ENCODE peak calls at places on chromosomes 6 and 20, in nine cellular contexts. T, W, F, Y, V, K, E, O and L are unnamed samples.

GRCh38 chr6:135195045-135195444 is 13.9 kb downstream of the MYB start:
- DNase-seq in T (no peak), W (no peak), F (no peak), Y (no peak), V (no peak), K (no peak), E (no peak), O (no peak), L (no peak)

GRCh38 chr6:90403489-90404381 is 107.1 kb upstream of the BACH2 start:
- DNase-seq in T (no peak), W (no peak), F (no peak), Y (no peak), V (no peak), K (peak; percentile 54), E (no peak), O (peak; percentile 76), L (no peak)

GRCh38 chr6:69673298-69673697 is 123.5 kb downstream of the LMBRD1 start:
- DNase-seq in T (no peak), W (no peak), F (no peak), Y (no peak), V (no peak), K (no peak), E (no peak), O (no peak), L (no peak)

GRCh38 chr6:64681416-64682160 is 1025.4 kb downstream of the EYS start:
- DNase-seq in T (no peak), W (no peak), F (no peak), Y (no peak), V (no peak), K (no peak), E (no peak), O (no peak), L (no peak)

GRCh38 chr6:24883618-24884017 is 52.1 kb downstream of the RIPOR2 start:
- DNase-seq in T (no peak), W (no peak), F (no peak), Y (no peak), V (no peak), K (no peak), E (no peak), O (no peak), L (no peak)

GRCh38 chr6:14283600-14284235 is 166.1 kb downstream of the CD83 start:
- DNase-seq in T (no peak), W (no peak), F (no peak), Y (no peak), V (no peak), K (peak; percentile 38), E (no peak), O (no peak), L (no peak)

GRCh38 chr6:41255638-41256246 is 27.6 kb downstream of the TREML4 start:
- DNase-seq in T (no peak), W (no peak), F (no peak), Y (no peak), V (no peak), K (no peak), E (no peak), O (no peak), L (no peak)

GRCh38 chr6:155687645-155688044 is 232.0 kb upstream of the NOX3 start:
- DNase-seq in T (no peak), W (peak; percentile 3), F (no peak), Y (no peak), V (no peak), K (no peak), E (no peak), O (no peak), L (no peak)

GRCh38 chr20:49909499-49910339 is 5.6 kb downstream of the SPATA2 start:
- DNase-seq in T (no peak), W (peak; percentile 43), F (peak; percentile 58), Y (no peak), V (no peak), K (no peak), E (peak; percentile 55), O (peak; percentile 44), L (no peak)

GRCh38 chr20:43318749-43319148 is 129.0 kb upstream of the PTPRT start:
- DNase-seq in T (no peak), W (no peak), F (no peak), Y (no peak), V (no peak), K (no peak), E (no peak), O (peak; percentile 77), L (no peak)

GRCh38 chr6:97656236-97656635 is 373.2 kb upstream of the MMS22L start:
- DNase-seq in T (no peak), W (no peak), F (no peak), Y (no peak), V (no peak), K (no peak), E (no peak), O (no peak), L (no peak)

GRCh38 chr6:168043193-168043847 is 35.7 kb downstream of the FRMD1 start:
- DNase-seq in T (no peak), W (no peak), F (peak; percentile 30), Y (peak; percentile 64), V (no peak), K (no peak), E (no peak), O (no peak), L (peak; percentile 50)

GRCh38 chr20:2911200-2911599 is 37.9 kb downstream of the PTPRA start:
- DNase-seq in T (no peak), W (no peak), F (no peak), Y (no peak), V (no peak), K (no peak), E (no peak), O (no peak), L (no peak)

GRCh38 chr6:9593566-9593965 is 821.3 kb downstream of the TFAP2A start:
- DNase-seq in T (no peak), W (no peak), F (no peak), Y (no peak), V (no peak), K (no peak), E (no peak), O (no peak), L (no peak)

GRCh38 chr20:58698741-58699141 is 6.1 kb downstream of the NPEPL1 start:
- DNase-seq in T (no peak), W (no peak), F (no peak), Y (peak; percentile 58), V (no peak), K (no peak), E (no peak), O (no peak), L (no peak)

GRCh38 chr6:163180874-163181541 is 233.5 kb upstream of the QKI start:
- DNase-seq in T (peak; percentile 77), W (peak; percentile 71), F (no peak), Y (no peak), V (peak; percentile 50), K (peak; percentile 70), E (peak; percentile 12), O (peak; percentile 23), L (peak; percentile 82)

GRCh38 chr20:37526839-37527637 is 638 bp downstream of the BLCAP start:
- DNase-seq in T (peak; percentile 33), W (no peak), F (no peak), Y (peak; percentile 72), V (no peak), K (no peak), E (no peak), O (peak; percentile 39), L (no peak)

GRCh38 chr6:1296542-1296941 is 15.4 kb upstream of the FOXQ1 start:
- DNase-seq in T (no peak), W (no peak), F (no peak), Y (no peak), V (no peak), K (no peak), E (no peak), O (no peak), L (no peak)

GRCh38 chr6:153088796-153089195 is 42.3 kb downstream of the RGS17 start:
- DNase-seq in T (no peak), W (no peak), F (no peak), Y (no peak), V (no peak), K (no peak), E (no peak), O (no peak), L (no peak)

GRCh38 chr6:12815884-12816600 is 99.5 kb downstream of the PHACTR1 start:
- DNase-seq in T (no peak), W (no peak), F (no peak), Y (no peak), V (no peak), K (no peak), E (no peak), O (no peak), L (no peak)

GRCh38 chr20:51554538-51555165 is 12.1 kb upstream of the NFATC2 start:
- DNase-seq in T (no peak), W (peak; percentile 75), F (no peak), Y (no peak), V (no peak), K (no peak), E (no peak), O (no peak), L (no peak)

GRCh38 chr20:7841967-7842301 is 98.3 kb downstream of the HAO1 start:
- DNase-seq in T (no peak), W (peak; percentile 93), F (no peak), Y (no peak), V (peak; percentile 22), K (no peak), E (no peak), O (no peak), L (no peak)
- TF ChIP-seq POLR2AphosphoS5 in T (no peak), W (peak; percentile 42), F (no peak), Y (no peak), V (no peak), K (no peak), E (no peak), O (no peak), L (no peak)

GRCh38 chr6:37441651-37442050 is 8.6 kb downstream of the CMTR1 start:
- DNase-seq in T (no peak), W (no peak), F (no peak), Y (no peak), V (no peak), K (no peak), E (no peak), O (no peak), L (no peak)
- H3K36me3 ChIP-seq in T (peaks cover 70% of the 10 kb centered on the region), W (peaks cover 9% of the 10 kb centered on the region), F (no peaks in the 10 kb centered on the region), Y (peaks cover 86% of the 10 kb centered on the region), V (peaks cover 8% of the 10 kb centered on the region), K (peaks cover 5% of the 10 kb centered on the region), E (peaks cover 5% of the 10 kb centered on the region), O (peaks cover 90% of the 10 kb centered on the region), L (peaks cover 72% of the 10 kb centered on the region)

DNA sequence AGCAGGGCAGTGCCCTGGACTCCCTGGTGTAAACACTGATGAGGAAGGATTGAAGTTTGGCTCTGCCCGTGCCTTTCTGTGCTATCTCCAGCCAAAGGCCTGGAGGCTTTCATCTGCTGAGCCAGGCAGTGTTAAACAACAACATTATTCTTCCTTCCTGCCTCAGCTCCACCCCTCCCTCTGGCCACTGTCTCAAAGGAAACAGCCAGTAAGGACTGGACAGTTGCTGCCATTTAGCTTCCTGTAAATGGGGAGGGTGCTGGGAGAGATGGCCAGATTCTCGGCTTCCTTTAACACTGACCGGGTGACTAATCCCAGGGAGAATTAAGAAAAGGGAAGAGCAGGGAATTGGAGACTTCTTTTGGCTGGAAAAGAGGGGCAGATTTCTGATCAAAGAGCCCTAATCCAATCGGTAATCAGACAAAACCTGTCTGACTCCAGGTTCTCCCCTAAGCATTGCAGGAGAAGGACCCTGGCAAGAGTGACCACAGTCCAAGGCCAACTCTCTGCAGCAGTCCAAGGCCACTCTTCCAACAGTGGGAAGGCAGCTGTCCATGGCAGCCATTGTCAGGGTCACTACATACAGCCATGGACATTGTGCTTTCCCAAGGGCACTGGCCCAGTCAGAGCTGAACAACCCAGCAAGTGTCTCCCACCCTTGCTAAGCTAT is 19.6 kb upstream of the ADGRF1 start:
- DNase-seq in T (no peak), W (peak; percentile 50), F (no peak), Y (no peak), V (no peak), K (no peak), E (no peak), O (no peak), L (no peak)
- TF ChIP-seq POLR2AphosphoS5 in T (peak; percentile 63), W (no peak), F (no peak), Y (no peak), V (no peak), K (no peak), E (no peak), O (no peak), L (peak; percentile 76)

GRCh38 chr20:23365390-23366165 is 3.6 kb downstream of the GZF1 start:
- DNase-seq in T (no peak), W (no peak), F (no peak), Y (peak; percentile 85), V (no peak), K (no peak), E (no peak), O (no peak), L (no peak)
- H3K36me3 ChIP-seq in T (peaks cover 43% of the 10 kb centered on the region), W (peaks cover 25% of the 10 kb centered on the region), F (no peaks in the 10 kb centered on the region), Y (peaks cover 59% of the 10 kb centered on the region), V (peaks cover 22% of the 10 kb centered on the region), K (peaks cover 12% of the 10 kb centered on the region), E (no peaks in the 10 kb centered on the region), O (peaks cover 68% of the 10 kb centered on the region), L (peaks cover 9% of the 10 kb centered on the region)